ENCODE peak calls at places on chromosomes 1 and 21, in four cellular contexts. F is GM23248, G is BE2C, L is astrocyte. A is an unnamed sample. For H3K27me3 and H3K4me1, the result is how much of the 10 kb centered on the place peaks cover.

GRCh38 chr1:162711066-162711465 is 78.8 kb downstream of the DDR2 start:
- DNase-seq in G (no peak), F (no peak), L (peak), A (no peak)

GRCh38 chr1:74193908-74194307 is 4.1 kb downstream of the LRRIQ3 start:
- DNase-seq in F (peak), L (peak), G (no peak), A (no peak)

GRCh38 chr21:44709426-44710293 is 1.7 kb downstream of the TSPEAR start:
- DNase-seq in G (no peak), F (peak), L (no peak), A (peak)

GRCh38 chr1:202593845-202594244 is 116.4 kb downstream of the SYT2 start:
- DNase-seq in F (peak), L (peak), G (no peak), A (no peak)

GRCh38 chr1:178536844-178537371 is 24.0 kb downstream of the TEX35 start:
- DNase-seq in F (peak), L (peak), G (no peak), A (peak)

GRCh38 chr1:5811419-5811818 is 180.8 kb downstream of the NPHP4 start:
- DNase-seq in L (no peak), G (no peak), F (no peak), A (no peak)

GRCh38 chr1:23385119-23385621 is 15.5 kb upstream of the ZNF436 start:
- DNase-seq in F (peak), G (no peak), L (peak), A (no peak)

GRCh38 chr1:79811173-79811572 is 804.6 kb upstream of the ADGRL4 start:
- DNase-seq in G (no peak), L (peak), F (peak), A (no peak)

GRCh38 chr1:39585933-39586332 is 9.3 kb upstream of the PABPC4 start:
- DNase-seq in L (no peak), F (no peak), G (no peak), A (no peak)

GRCh38 chr1:239987103-239987745 is 104.5 kb upstream of the FMN2 start:
- DNase-seq in L (peak), F (peak), G (peak), A (no peak)

GRCh38 chr1:99963041-99963795 is 6.6 kb upstream of the SLC35A3 start:
- DNase-seq in F (peak), L (peak), G (no peak), A (no peak)

GRCh38 chr21:16605588-16605987 is 875.8 kb downstream of the USP25 start:
- DNase-seq in L (peak), G (peak), F (no peak), A (no peak)

GRCh38 chr1:19074361-19074901 is 118.0 kb upstream of the IFFO2 start:
- DNase-seq in F (no peak), L (peak), G (no peak), A (no peak)

GRCh38 chr1:44725309-44725698 is 5.7 kb downstream of the RNU5D-1 start:
- DNase-seq in F (no peak), G (no peak), L (no peak), A (no peak)

GRCh38 chr1:82329226-82329625 is 528.5 kb downstream of the ADGRL2 start:
- DNase-seq in G (no peak), L (no peak), F (no peak), A (no peak)

GRCh38 chr1:51897699-51898031 is 19.1 kb upstream of the NRDC start:
- DNase-seq in F (peak), G (no peak), L (peak), A (no peak)

DNA sequence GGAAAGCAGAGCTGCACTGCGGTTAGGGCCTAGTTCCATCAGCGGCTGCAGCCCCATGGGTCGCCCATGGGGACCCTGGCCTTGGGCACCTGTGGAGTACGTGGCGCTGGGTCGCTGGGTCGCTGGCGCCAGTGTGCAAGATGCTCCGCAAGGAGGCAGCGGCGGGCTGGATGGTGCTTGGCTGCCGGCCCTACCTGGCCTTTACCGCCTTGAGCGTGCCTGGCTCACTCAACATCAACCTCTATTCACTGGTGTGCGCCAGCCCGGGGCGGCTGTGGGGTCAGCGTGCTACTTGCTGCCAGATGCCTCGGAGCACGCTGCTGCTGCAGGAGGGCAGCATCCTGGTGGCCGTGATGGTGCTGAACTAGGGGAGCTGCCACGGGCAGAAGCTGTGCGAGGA is 85.1 kb upstream of the RHOU start:
- DNase-seq in F (no peak), L (no peak), G (no peak), A (no peak)
- H3K27me3 ChIP-seq in F (under half), L (under half), G (under half), A (under half)

GRCh38 chr1:234871710-234872262 is 256.9 kb downstream of the TOMM20 start:
- DNase-seq in L (peak), G (no peak), F (peak), A (no peak)
- H3K4me1 ChIP-seq in L (under half), G (under half), F (under half), A (under half)

GRCh38 chr1:50420689-50421365 is 2.4 kb downstream of the DMRTA2 start:
- DNase-seq in L (no peak), F (no peak), G (no peak), A (no peak)
- H3K27me3 ChIP-seq in L (half or more), F (half or more), G (half or more), A (half or more)

DNA sequence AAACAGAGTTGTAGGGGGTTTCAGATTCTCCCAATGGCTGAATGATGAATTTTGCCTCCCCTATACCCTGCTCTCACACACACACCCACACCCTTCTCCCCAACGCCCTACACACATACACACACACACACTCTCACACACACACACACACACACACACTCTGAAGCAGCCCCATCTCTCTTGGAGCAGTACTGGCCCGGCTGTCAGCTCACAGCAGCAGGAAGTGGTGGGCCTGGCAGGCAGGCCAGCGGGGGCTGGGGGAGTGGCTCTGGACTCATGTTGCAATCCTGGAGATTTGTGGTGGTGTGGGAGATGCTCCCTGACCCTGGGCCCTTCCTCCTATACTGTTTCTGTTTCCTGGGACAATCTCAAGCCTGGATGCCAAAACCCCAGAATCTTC is 2.2 kb downstream of the IKBKE start:
- DNase-seq in L (peak), F (peak), G (no peak), A (no peak)
- H3K4me1 ChIP-seq in L (under half), F (under half), G (under half), A (under half)

GRCh38 chr1:153437236-153437635 is 20.9 kb downstream of the S100A7A start:
- DNase-seq in L (no peak), F (no peak), G (no peak), A (peak)
- H3K27me3 ChIP-seq in L (under half), F (under half), G (under half), A (under half)

DNA sequence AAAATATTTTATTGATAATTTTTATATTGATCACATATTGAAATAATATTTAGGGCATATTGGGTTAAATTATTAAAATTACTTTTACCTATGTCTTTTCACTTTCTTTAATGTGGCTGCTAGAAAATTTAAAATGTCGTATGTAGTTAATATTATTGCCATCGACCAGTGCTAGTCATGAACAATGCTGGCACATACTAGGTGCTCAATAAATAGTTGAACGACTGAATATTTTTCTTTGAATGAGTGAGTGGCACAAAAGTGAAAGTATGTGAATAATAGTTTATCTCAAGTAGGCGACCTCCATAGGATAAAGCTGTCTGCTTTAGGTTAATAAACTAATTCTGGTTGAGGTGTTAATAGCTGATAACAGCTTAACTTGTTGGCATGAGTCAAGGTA is 150.8 kb upstream of the FGGY start:
- DNase-seq in F (no peak), G (no peak), L (no peak), A (no peak)
- H3K4me1 ChIP-seq in F (under half), G (under half), L (under half), A (under half)

DNA sequence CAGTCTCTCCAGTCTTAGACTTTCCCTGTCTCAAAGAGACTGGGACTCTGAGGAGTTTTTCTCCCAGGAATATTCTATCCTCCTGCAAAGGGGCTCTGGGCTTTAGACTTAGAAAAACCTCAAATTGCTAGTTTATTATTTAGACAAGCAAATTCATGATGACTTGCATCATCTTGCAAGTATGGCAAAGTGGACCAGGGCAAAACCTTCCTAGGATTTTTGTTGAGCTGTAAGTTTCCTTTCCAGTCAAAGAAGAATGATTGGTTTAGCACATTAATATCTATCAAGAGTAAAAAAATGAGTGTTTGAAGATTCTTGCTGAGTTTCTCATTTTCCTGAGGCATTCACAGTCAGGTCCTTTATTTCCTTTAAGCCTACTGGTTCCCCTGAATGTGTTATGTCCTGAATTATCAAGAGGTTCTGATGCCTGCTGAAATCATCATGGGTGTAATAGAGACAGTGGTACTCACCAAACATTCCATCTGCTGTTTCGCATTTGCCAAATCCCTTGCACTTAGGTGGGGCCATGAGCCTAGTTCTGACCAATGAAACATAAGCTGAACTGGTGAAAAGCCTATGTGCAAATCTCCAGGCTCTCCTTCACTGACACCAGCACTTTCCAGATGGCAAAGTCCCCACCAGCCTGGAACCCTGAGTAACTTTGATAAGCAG is 25.2 kb upstream of the SPAG17 start:
- DNase-seq in G (no peak), L (no peak), F (no peak), A (no peak)
- H3K27me3 ChIP-seq in G (under half), L (under half), F (under half), A (under half)

GRCh38 chr1:20483098-20483832 is 2.7 kb downstream of the CAMK2N1 start:
- DNase-seq in F (no peak), G (no peak), L (no peak), A (no peak)
- H3K4me1 ChIP-seq in F (under half), G (under half), L (under half), A (under half)

A was measured in suprapubic skin.